ENCODE peak calls at places on chromosomes 12 and 14, in ten cellular contexts. M is right lobe of liver, F is natural killer cell, I is heart left ventricle, C is OCI-LY7, X is nephron progenitor cell, B is thoracic aorta, R is thyroid gland, W is osteocyte, Z is H9. T is an unnamed sample.
A peak's percentile ranks its signal among the peaks of the same experiment; 100 is the strongest.

GRCh38 chr12:2751230-2751629 is 43.5 kb upstream of the FKBP4 start:
- DNase-seq in M (no peak), F (no peak), I (no peak), C (no peak), X (no peak), B (no peak), R (no peak), W (no peak), Z (peak; percentile 55), T (no peak)

GRCh38 chr12:49863946-49864816 is 21.3 kb upstream of the BCDIN3D start:
- DNase-seq in M (no peak), F (no peak), I (no peak), C (no peak), X (no peak), B (no peak), R (peak; percentile 65), W (no peak), Z (peak; percentile 24), T (no peak)

GRCh38 chr14:103562135-103562384 is 397 bp downstream of the BAG5 start:
- DNase-seq in M (no peak), F (no peak), I (no peak), C (peak; percentile 57), X (no peak), B (no peak), R (no peak), W (no peak), Z (no peak), T (no peak)

GRCh38 chr12:19085090-19085489 is 44.4 kb upstream of the PLEKHA5 start:
- DNase-seq in M (no peak), F (no peak), I (no peak), C (no peak), X (no peak), B (no peak), R (no peak), W (no peak), Z (no peak), T (no peak)

GRCh38 chr12:68222336-68222735 is 3.3 kb downstream of the IL26 start:
- DNase-seq in M (no peak), F (no peak), I (no peak), C (no peak), X (no peak), B (no peak), R (no peak), W (no peak), Z (no peak), T (no peak)

GRCh38 chr14:32372154-32372553 is 43.1 kb downstream of the AKAP6 start:
- DNase-seq in M (no peak), F (no peak), I (no peak), C (no peak), X (no peak), B (no peak), R (no peak), W (no peak), Z (no peak), T (no peak)

GRCh38 chr14:35121026-35121886 is 534 bp downstream of the PPP2R3C start:
- DNase-seq in M (peak; percentile 35), F (no peak), I (no peak), C (no peak), X (no peak), B (no peak), R (peak; percentile 5), W (no peak), Z (no peak), T (no peak)

GRCh38 chr12:20269352-20270067 is 98.8 kb upstream of the PDE3A start:
- DNase-seq in M (no peak), F (no peak), I (no peak), C (no peak), X (no peak), B (no peak), R (no peak), W (no peak), Z (no peak), T (no peak)

GRCh38 chr14:82855912-82856381 is 1322.3 kb upstream of the SEL1L start:
- DNase-seq in M (no peak), F (no peak), I (no peak), C (peak; percentile 2), X (no peak), B (no peak), R (no peak), W (no peak), Z (no peak), T (no peak)

GRCh38 chr12:76984566-76984965 is 80.8 kb downstream of the E2F7 start:
- DNase-seq in M (no peak), F (no peak), I (no peak), C (no peak), X (no peak), B (no peak), R (no peak), W (no peak), Z (no peak), T (no peak)

GRCh38 chr14:100106260-100106659 is 41.0 kb downstream of the EVL start:
- DNase-seq in M (no peak), F (no peak), I (no peak), C (no peak), X (no peak), B (no peak), R (no peak), W (no peak), Z (no peak), T (no peak)

GRCh38 chr12:46830731-46831334 is 5.0 kb upstream of the SLC38A4 start:
- DNase-seq in M (peak; percentile 58), F (no peak), I (peak; percentile 61), C (no peak), X (peak; percentile 6), B (no peak), R (no peak), W (no peak), Z (peak; percentile 63), T (no peak)

GRCh38 chr14:61260939-61261776 is 20.0 kb downstream of the TMEM30B start:
- DNase-seq in M (peak; percentile 54), F (no peak), I (no peak), C (no peak), X (no peak), B (no peak), R (no peak), W (no peak), Z (no peak), T (no peak)
- TF ChIP-seq CTCF in M (no peak), F (no peak), I (no peak), C (peak; percentile 26), X (no peak), B (no peak), R (no peak), W (no peak), Z (no peak), T (no peak)

GRCh38 chr12:113184098-113184899 is 979 bp downstream of the DDX54 start:
- DNase-seq in M (peak; percentile 67), F (no peak), I (peak; percentile 70), C (no peak), X (no peak), B (peak; percentile 40), R (no peak), W (no peak), Z (no peak), T (no peak)
- TF ChIP-seq CTCF in M (no peak), F (no peak), I (no peak), C (no peak), X (no peak), B (no peak), R (no peak), W (no peak), Z (no peak), T (no peak)

DNA sequence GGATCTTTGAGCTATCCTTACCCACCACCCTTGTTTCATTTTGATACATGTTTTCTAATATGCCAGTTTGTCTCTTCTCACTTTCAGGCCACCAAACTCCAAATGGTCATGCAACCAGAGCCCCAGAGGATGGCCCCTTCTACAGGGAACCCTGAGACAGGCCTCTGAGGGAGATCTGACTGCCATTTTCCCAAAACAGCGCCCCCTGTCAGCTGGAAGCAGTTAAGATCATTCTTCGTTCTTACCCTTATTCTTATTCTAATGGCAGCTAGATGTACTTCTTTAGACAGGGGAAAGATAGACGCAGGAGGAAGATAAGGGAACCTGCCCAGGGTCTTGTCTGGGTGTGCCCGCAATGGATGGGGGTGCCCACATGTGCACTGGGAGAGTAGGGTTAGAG is 38.4 kb downstream of the C12orf56 start:
- DNase-seq in M (no peak), F (no peak), I (no peak), C (no peak), X (no peak), B (no peak), R (no peak), W (no peak), Z (peak; percentile 37), T (no peak)
- TF ChIP-seq CTCF in M (no peak), F (no peak), I (no peak), C (peak; percentile 55), X (no peak), B (no peak), R (no peak), W (no peak), Z (peak; percentile 55), T (no peak)

DNA sequence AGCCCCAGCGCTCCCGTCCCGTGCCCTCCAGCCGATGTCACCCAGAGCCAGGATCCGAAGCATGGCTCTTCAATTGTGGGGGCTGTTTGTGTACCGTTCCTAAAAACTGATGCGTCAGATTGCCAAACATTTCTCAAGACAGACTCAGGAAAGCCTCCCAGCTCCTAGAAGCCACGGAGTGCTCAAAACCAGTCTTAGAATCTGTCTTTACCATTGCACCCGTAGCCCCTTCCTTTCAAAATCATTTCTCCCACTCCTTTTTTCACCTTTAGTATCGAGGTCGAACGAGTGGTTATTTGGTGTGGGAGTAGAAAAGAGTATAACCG is 557 bp downstream of the STK38L start:
- DNase-seq in M (no peak), F (no peak), I (no peak), C (no peak), X (no peak), B (no peak), R (no peak), W (no peak), Z (no peak), T (no peak)
- TF ChIP-seq CTCF in M (no peak), F (no peak), I (no peak), C (no peak), X (no peak), B (no peak), R (no peak), W (no peak), Z (no peak), T (no peak)

GRCh38 chr14:57769863-57770523 is 95.9 kb downstream of the SLC35F4 start:
- DNase-seq in M (no peak), F (no peak), I (no peak), C (no peak), X (no peak), B (no peak), R (no peak), W (no peak), Z (no peak), T (no peak)
- TF ChIP-seq CTCF in M (no peak), F (no peak), I (no peak), C (no peak), X (no peak), B (no peak), R (no peak), W (no peak), Z (no peak), T (no peak)